ENCODE peak calls at places on chromosomes 2 and 18, in nine cellular contexts. P is right atrium auricular region; L is BJ; J is CD8-positive, alpha-beta T cell; Q is fibroblast of lung; W is Panc1; R is adrenal gland; D is mammary epithelial cell; N is aorta. H is an unnamed sample.

GRCh38 chr2:109637749-109638570 is 23.8 kb downstream of the SOWAHC start:
- DNase-seq in P (no peak), L (no peak), J (no peak), Q (no peak), W (no peak), R (no peak), D (no peak), N (no peak), H (no peak)

GRCh38 chr18:3221496-3221895 is 1.7 kb upstream of the MYOM1 start:
- DNase-seq in P (no peak), L (no peak), J (no peak), Q (no peak), W (no peak), R (no peak), D (no peak), N (no peak), H (no peak)

GRCh38 chr2:162317910-162318279 is 589 bp downstream of the IFIH1 start:
- DNase-seq in P (no peak), L (no peak), J (peak; percentile 23), Q (peak; percentile 12), W (no peak), R (peak; percentile 43), D (peak; percentile 60), N (peak; percentile 51), H (peak; percentile 52)

GRCh38 chr2:53801547-53801946 is 14.7 kb downstream of the ERLEC1 start:
- DNase-seq in P (no peak), L (no peak), J (no peak), Q (no peak), W (no peak), R (no peak), D (no peak), N (no peak), H (no peak)

GRCh38 chr18:57581301-57581934 is 5.1 kb downstream of the FECH start:
- DNase-seq in P (no peak), L (no peak), J (no peak), Q (no peak), W (no peak), R (peak; percentile 20), D (no peak), N (peak; percentile 67), H (no peak)

GRCh38 chr2:98468621-98469236 is 24.1 kb downstream of the INPP4A start:
- DNase-seq in P (no peak), L (no peak), J (peak; percentile 34), Q (peak; percentile 66), W (no peak), R (no peak), D (no peak), N (no peak), H (no peak)

GRCh38 chr2:19073522-19073921 is 284.9 kb downstream of the OSR1 start:
- DNase-seq in P (no peak), L (peak; percentile 3), J (no peak), Q (peak; percentile 80), W (no peak), R (no peak), D (peak; percentile 98), N (no peak), H (no peak)

GRCh38 chr2:68357608-68358337 is 7.3 kb upstream of the PLEK start:
- DNase-seq in P (no peak), L (no peak), J (no peak), Q (peak; percentile 21), W (no peak), R (peak; percentile 55), D (peak; percentile 53), N (peak; percentile 55), H (no peak)

GRCh38 chr2:27431395-27431794 is 3.0 kb downstream of the NRBP1 start:
- DNase-seq in P (no peak), L (no peak), J (no peak), Q (peak; percentile 66), W (peak; percentile 55), R (no peak), D (peak; percentile 65), N (no peak), H (no peak)

GRCh38 chr2:53366570-53366969 is 401.0 kb upstream of the CHAC2 start:
- DNase-seq in P (no peak), L (no peak), J (no peak), Q (no peak), W (no peak), R (no peak), D (no peak), N (no peak), H (no peak)

GRCh38 chr2:161122772-161123530 is 37.3 kb upstream of the TANK start:
- DNase-seq in P (peak; percentile 70), L (peak; percentile 89), J (no peak), Q (peak; percentile 94), W (peak; percentile 82), R (peak; percentile 76), D (peak; percentile 81), N (peak; percentile 56), H (no peak)

GRCh38 chr2:234048049-234048448 is 2.5 kb upstream of the SPP2 start:
- DNase-seq in P (no peak), L (no peak), J (no peak), Q (peak; percentile 34), W (no peak), R (no peak), D (no peak), N (no peak), H (no peak)

GRCh38 chr2:215966274-215966673 is 47.1 kb downstream of the MREG start:
- DNase-seq in P (no peak), L (no peak), J (no peak), Q (no peak), W (no peak), R (no peak), D (no peak), N (no peak), H (no peak)

GRCh38 chr2:203418271-203418670 is 90.1 kb downstream of the ABI2 start:
- DNase-seq in P (no peak), L (no peak), J (no peak), Q (peak; percentile 75), W (no peak), R (no peak), D (no peak), N (no peak), H (no peak)

GRCh38 chr18:42860011-42860410 is 255.5 kb downstream of the RIT2 start:
- DNase-seq in P (no peak), L (no peak), J (no peak), Q (peak; percentile 40), W (no peak), R (no peak), D (peak; percentile 2), N (no peak), H (no peak)

GRCh38 chr2:41966431-41966893 is 81.4 kb upstream of the PKDCC start:
- DNase-seq in P (peak; percentile 95), L (peak; percentile 79), J (no peak), Q (peak; percentile 99), W (peak; percentile 10), R (peak; percentile 55), D (peak; percentile 83), N (peak; percentile 97), H (peak; percentile 61)

GRCh38 chr2:38192046-38192445 is 116.1 kb upstream of the CYP1B1 start:
- DNase-seq in P (no peak), L (no peak), J (no peak), Q (no peak), W (no peak), R (no peak), D (no peak), N (no peak), H (no peak)

GRCh38 chr2:38184964-38185603 is 109.1 kb upstream of the CYP1B1 start:
- DNase-seq in P (no peak), L (no peak), J (no peak), Q (peak; percentile 80), W (no peak), R (no peak), D (peak; percentile 31), N (no peak), H (no peak)

GRCh38 chr2:38190542-38191218 is 114.7 kb upstream of the CYP1B1 start:
- DNase-seq in P (no peak), L (peak; percentile 92), J (no peak), Q (peak; percentile 97), W (no peak), R (no peak), D (peak; percentile 21), N (no peak), H (no peak)

GRCh38 chr2:38191516-38191915 is 115.6 kb upstream of the CYP1B1 start:
- DNase-seq in P (no peak), L (no peak), J (no peak), Q (peak; percentile 36), W (no peak), R (no peak), D (no peak), N (no peak), H (no peak)

GRCh38 chr2:38187416-38188127 is 111.6 kb upstream of the CYP1B1 start:
- DNase-seq in P (peak; percentile 92), L (peak; percentile 61), J (no peak), Q (peak; percentile 91), W (no peak), R (peak; percentile 77), D (peak; percentile 80), N (peak; percentile 88), H (peak; percentile 67)
- H3K36me3 ChIP-seq in P (no peaks in the 10 kb centered on the region), L (no peaks in the 10 kb centered on the region), J (no peaks in the 10 kb centered on the region), Q (no peaks in the 10 kb centered on the region), W (no peaks in the 10 kb centered on the region), R (no peaks in the 10 kb centered on the region), D (no peaks in the 10 kb centered on the region), N (no peaks in the 10 kb centered on the region), H (no peaks in the 10 kb centered on the region)

DNA sequence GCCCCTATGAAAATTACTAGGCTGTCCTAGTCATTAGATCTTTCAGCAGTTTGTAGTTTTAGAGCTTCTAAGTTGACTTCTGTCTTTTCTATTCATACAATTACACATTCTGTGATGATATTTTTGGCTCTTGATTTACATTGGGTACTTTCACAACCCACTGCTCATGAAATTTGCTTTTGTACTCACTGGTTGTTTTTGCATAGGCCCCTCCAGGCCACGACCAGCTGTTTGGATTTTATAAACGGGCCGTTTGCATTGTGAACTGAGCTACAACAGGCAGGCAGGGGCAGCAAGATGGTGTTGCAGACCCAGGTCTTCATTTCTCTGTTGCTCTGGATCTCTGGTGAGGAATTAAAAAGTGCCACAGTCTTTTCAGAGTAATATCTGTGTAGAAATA is 193.8 kb downstream of the RPIA start:
- DNase-seq in P (no peak), L (no peak), J (no peak), Q (no peak), W (no peak), R (no peak), D (no peak), N (no peak), H (no peak)
- H3K27me3 ChIP-seq in P (no peaks in the 10 kb centered on the region), L (no peaks in the 10 kb centered on the region), J (no peaks in the 10 kb centered on the region), Q (no peaks in the 10 kb centered on the region), W (peaks cover 5% of the 10 kb centered on the region), R (no peaks in the 10 kb centered on the region), D (no peaks in the 10 kb centered on the region), N (no peaks in the 10 kb centered on the region), H (no peaks in the 10 kb centered on the region)

DNA sequence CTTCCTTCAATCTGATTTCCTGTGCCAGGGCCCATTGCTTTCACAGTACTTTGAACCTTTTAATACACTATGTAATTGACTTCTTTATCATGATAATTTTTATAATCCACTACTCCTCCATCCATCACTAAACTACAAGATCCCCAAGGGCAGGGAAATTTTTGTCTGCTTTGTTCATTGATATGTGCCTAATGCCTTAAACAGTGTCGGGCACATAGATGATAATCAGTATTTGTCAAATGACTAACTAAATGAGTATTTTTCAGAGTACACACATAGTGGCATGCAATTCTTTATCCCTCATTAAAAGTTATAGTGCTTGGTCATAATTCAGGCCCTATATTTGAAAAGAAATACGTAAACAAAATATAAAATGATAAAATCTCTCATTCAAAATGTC is 5.3 kb upstream of the STAMBP start:
- DNase-seq in P (no peak), L (no peak), J (no peak), Q (no peak), W (no peak), R (no peak), D (no peak), N (no peak), H (no peak)
- H3K4me3 ChIP-seq in P (no peak overlapping the region), L (no peak overlapping the region), J (no peak overlapping the region), Q (no peak overlapping the region), W (no peak overlapping the region), R (no peak overlapping the region), D (no peak overlapping the region), N (no peak overlapping the region), H (no peak overlapping the region)

GRCh38 chr2:16900405-16901025 is 234.9 kb upstream of the CYRIA start:
- DNase-seq in P (no peak), L (no peak), J (no peak), Q (peak; percentile 5), W (peak; percentile 22), R (peak; percentile 37), D (peak; percentile 35), N (no peak), H (no peak)
- H3K36me3 ChIP-seq in P (no peaks in the 10 kb centered on the region), L (no peaks in the 10 kb centered on the region), J (no peaks in the 10 kb centered on the region), Q (no peaks in the 10 kb centered on the region), W (no peaks in the 10 kb centered on the region), R (no peaks in the 10 kb centered on the region), D (no peaks in the 10 kb centered on the region), N (no peaks in the 10 kb centered on the region), H (no peaks in the 10 kb centered on the region)

H was measured in lower lobe of right lung.